ENCODE peak calls at places on chromosome 1, in ten cellular contexts. G is fibroblast of lung, F is heart right ventricle, P is right cardiac atrium, S is esophagus squamous epithelium, Q is heart left ventricle, C is thyroid gland, L is HAP-1, N is aorta, T is body of pancreas. U is an unnamed sample.
A peak's percentile ranks its signal among the peaks of the same experiment; 100 is the strongest.

GRCh38 chr1:154773551-154773950 is 96.5 kb downstream of the KCNN3 start:
- DNase-seq in G (no peak), F (no peak), P (no peak), S (no peak), Q (no peak), C (peak; percentile 89), L (no peak), N (peak; percentile 31), T (peak; percentile 36), U (no peak)

GRCh38 chr1:244801246-244801645 is 34.2 kb upstream of the COX20 start:
- DNase-seq in G (peak; percentile 34), F (no peak), P (no peak), S (no peak), Q (no peak), C (no peak), L (peak; percentile 56), N (no peak), T (peak; percentile 44), U (peak; percentile 16)

GRCh38 chr1:225597926-225598575 is 54.9 kb downstream of the ENAH start:
- DNase-seq in G (peak; percentile 61), F (no peak), P (no peak), S (no peak), Q (no peak), C (no peak), L (no peak), N (no peak), T (no peak), U (no peak)

GRCh38 chr1:179742717-179743678 is at the start of gene FAM163A:
- DNase-seq in G (no peak), F (peak; percentile 14), P (peak; percentile 12), S (no peak), Q (peak; percentile 68), C (peak; percentile 30), L (peak; percentile 54), N (no peak), T (no peak), U (no peak)

GRCh38 chr1:93148001-93148400 is 32.2 kb downstream of the TMED5 start:
- DNase-seq in G (peak; percentile 50), F (no peak), P (no peak), S (no peak), Q (no peak), C (no peak), L (no peak), N (no peak), T (no peak), U (no peak)

GRCh38 chr1:245879091-245879490 is 628.0 kb downstream of the SMYD3 start:
- DNase-seq in G (no peak), F (no peak), P (no peak), S (no peak), Q (no peak), C (no peak), L (no peak), N (no peak), T (no peak), U (no peak)

GRCh38 chr1:243471754-243472725 is 216.2 kb downstream of the SDCCAG8 start:
- DNase-seq in G (no peak), F (no peak), P (no peak), S (no peak), Q (no peak), C (no peak), L (no peak), N (no peak), T (peak; percentile 18), U (no peak)

GRCh38 chr1:230319014-230319747 is 107.0 kb downstream of the PGBD5 start:
- DNase-seq in G (no peak), F (no peak), P (no peak), S (no peak), Q (no peak), C (no peak), L (no peak), N (no peak), T (no peak), U (no peak)

GRCh38 chr1:201149400-201149799 is 4.9 kb downstream of the TMEM9 start:
- DNase-seq in G (peak; percentile 58), F (no peak), P (no peak), S (no peak), Q (no peak), C (no peak), L (peak; percentile 37), N (peak; percentile 5), T (peak; percentile 44), U (no peak)

GRCh38 chr1:41512701-41513387 is 28.4 kb upstream of the EDN2 start:
- DNase-seq in G (no peak), F (no peak), P (no peak), S (no peak), Q (peak; percentile 56), C (no peak), L (no peak), N (no peak), T (no peak), U (no peak)

GRCh38 chr1:30809514-30810263 is 52.1 kb upstream of the LAPTM5 start:
- DNase-seq in G (peak; percentile 97), F (no peak), P (no peak), S (no peak), Q (no peak), C (no peak), L (no peak), N (no peak), T (no peak), U (no peak)

GRCh38 chr1:30466026-30466425 is 257.4 kb downstream of the MATN1 start:
- DNase-seq in G (no peak), F (no peak), P (no peak), S (no peak), Q (peak; percentile 33), C (no peak), L (no peak), N (peak; percentile 44), T (no peak), U (no peak)

GRCh38 chr1:77889240-77889637 is 815 bp downstream of the NEXN start:
- DNase-seq in G (peak; percentile 79), F (no peak), P (no peak), S (no peak), Q (no peak), C (no peak), L (no peak), N (no peak), T (no peak), U (no peak)

GRCh38 chr1:168362991-168363390 is 82.3 kb downstream of the TBX19 start:
- DNase-seq in G (no peak), F (no peak), P (no peak), S (no peak), Q (no peak), C (no peak), L (no peak), N (no peak), T (no peak), U (peak; percentile 36)

GRCh38 chr1:199010933-199011332 is 372.1 kb downstream of the PTPRC start:
- DNase-seq in G (no peak), F (no peak), P (no peak), S (no peak), Q (no peak), C (no peak), L (no peak), N (no peak), T (no peak), U (no peak)

DNA sequence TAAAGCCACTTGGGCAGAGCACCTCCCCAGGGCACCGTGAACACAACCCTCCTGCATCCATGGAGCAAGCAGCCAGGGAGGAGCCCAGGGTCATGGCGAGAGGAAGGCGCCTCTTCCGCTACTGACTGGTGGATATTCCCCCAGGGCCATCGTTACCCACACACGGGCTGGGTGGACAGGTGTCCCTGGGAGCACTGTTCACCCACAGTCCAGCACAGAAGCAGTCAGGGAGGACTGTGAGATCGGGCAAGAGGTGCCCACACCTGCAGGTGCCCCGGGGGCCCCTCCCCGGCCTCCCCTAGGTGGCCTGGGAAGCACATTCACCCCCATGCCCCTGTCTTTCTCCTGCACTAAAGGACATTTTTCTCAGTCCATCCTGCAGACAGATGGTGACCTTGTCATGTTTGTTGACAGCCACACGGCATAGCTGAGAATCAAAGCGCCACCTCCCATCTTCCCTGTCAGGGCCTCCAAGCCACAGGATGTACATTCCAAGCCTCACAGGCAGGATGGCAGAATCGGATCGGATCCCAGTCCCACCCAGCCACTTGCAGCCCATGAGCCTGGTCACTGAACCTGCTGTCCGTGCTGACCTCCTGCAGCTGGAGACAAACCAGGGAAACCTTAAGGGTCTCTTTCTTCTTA is 160.2 kb downstream of the PRDM16 start:
- DNase-seq in G (no peak), F (no peak), P (no peak), S (no peak), Q (no peak), C (no peak), L (no peak), N (no peak), T (no peak), U (no peak)
- H3K9me3 ChIP-seq in G (no peaks in the 10 kb centered on the region), F (no peaks in the 10 kb centered on the region), P (no peaks in the 10 kb centered on the region), S (no peaks in the 10 kb centered on the region), Q (no peaks in the 10 kb centered on the region), C (no peaks in the 10 kb centered on the region), L (no peaks in the 10 kb centered on the region), N (no peaks in the 10 kb centered on the region), T (no peaks in the 10 kb centered on the region), U (no peaks in the 10 kb centered on the region)

GRCh38 chr1:76802094-76802493 is 65.2 kb upstream of the ST6GALNAC5 start:
- DNase-seq in G (no peak), F (no peak), P (no peak), S (no peak), Q (no peak), C (no peak), L (no peak), N (no peak), T (no peak), U (no peak)
- H3K9me3 ChIP-seq in G (no peaks in the 10 kb centered on the region), F (no peaks in the 10 kb centered on the region), P (no peaks in the 10 kb centered on the region), S (no peaks in the 10 kb centered on the region), Q (no peaks in the 10 kb centered on the region), C (no peaks in the 10 kb centered on the region), L (no peaks in the 10 kb centered on the region), N (no peaks in the 10 kb centered on the region), T (no peaks in the 10 kb centered on the region), U (no peaks in the 10 kb centered on the region)

DNA sequence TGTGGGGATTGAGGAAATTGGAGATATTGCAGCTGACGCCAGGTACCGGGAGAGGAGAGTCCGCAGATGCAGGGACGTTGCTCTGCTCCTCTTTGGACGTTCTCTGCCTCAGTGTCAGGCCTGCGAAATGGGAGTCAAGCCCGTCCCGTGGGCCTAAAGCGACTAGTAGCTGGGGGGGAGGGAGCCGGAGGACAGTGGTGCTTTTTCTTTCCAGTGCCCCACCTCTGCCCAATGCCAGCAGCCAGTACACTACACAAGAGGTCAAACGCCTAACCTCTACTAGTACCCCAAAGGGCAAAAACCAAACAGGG is 413.6 kb upstream of the ESRRG start:
- DNase-seq in G (no peak), F (no peak), P (no peak), S (no peak), Q (no peak), C (no peak), L (no peak), N (no peak), T (no peak), U (no peak)
- H3K9me3 ChIP-seq in G (no peaks in the 10 kb centered on the region), F (no peaks in the 10 kb centered on the region), P (no peaks in the 10 kb centered on the region), S (no peaks in the 10 kb centered on the region), Q (no peaks in the 10 kb centered on the region), C (no peaks in the 10 kb centered on the region), L (no peaks in the 10 kb centered on the region), N (no peaks in the 10 kb centered on the region), T (no peaks in the 10 kb centered on the region), U (no peaks in the 10 kb centered on the region)

DNA sequence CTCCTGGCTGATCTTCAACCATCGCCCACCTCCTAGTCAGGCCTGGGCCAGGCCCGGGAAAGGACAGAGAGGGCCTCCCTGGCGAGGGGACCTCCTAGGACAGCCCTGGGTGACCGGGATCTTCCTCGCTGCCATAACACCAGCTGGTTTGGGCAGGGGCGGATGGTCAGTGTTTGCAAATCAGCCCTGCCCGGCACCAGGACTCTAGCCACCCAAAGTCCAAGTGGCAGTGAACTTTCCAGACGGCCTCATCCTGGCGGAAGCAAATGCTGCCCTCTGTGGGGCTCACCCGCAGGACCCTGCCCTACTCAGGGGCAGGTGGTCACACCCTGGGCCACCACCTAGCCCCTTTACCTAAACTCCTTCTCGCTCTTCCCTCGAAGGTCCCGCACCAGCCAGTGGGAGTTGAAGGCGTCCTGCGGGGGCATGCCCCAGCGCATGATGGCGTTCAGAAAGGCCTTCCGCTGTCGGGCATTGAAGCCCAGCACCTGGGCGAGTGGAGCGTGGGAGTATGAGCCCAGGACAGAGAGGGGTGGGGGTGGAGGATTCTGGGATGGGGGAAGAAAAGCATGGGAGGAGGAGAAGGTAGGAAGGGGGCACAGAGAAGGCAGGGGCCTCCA is 55.3 kb downstream of the CHD5 start:
- DNase-seq in G (no peak), F (peak; percentile 2), P (peak; percentile 10), S (no peak), Q (peak; percentile 53), C (no peak), L (no peak), N (peak; percentile 66), T (no peak), U (no peak)
- H3K9me3 ChIP-seq in G (no peaks in the 10 kb centered on the region), F (no peaks in the 10 kb centered on the region), P (no peaks in the 10 kb centered on the region), S (no peaks in the 10 kb centered on the region), Q (no peaks in the 10 kb centered on the region), C (no peaks in the 10 kb centered on the region), L (no peaks in the 10 kb centered on the region), N (no peaks in the 10 kb centered on the region), T (no peaks in the 10 kb centered on the region), U (no peaks in the 10 kb centered on the region)